ENCODE peak calls at places on chromosomes 11 and 22, in nine cellular contexts. J is HCT116; Y is naive thymus-derived CD4-positive, alpha-beta T cell; H is SJSA1; R is CD8-positive, alpha-beta memory T cell; X is mesendoderm; V is cardiac muscle cell; K is neuronal stem cell; F is PC-3. M is an unnamed sample.
A peak's percentile ranks its signal among the peaks of the same experiment; 100 is the strongest.

GRCh38 chr11:45212566-45213315 is 66.3 kb downstream of the PRDM11 start:
- DNase-seq in J (no peak), Y (no peak), H (no peak), R (no peak), X (peak; percentile 59), V (peak; percentile 15), K (no peak), F (no peak), M (no peak)

GRCh38 chr11:33773399-33774355 is 643 bp downstream of the FBXO3 start:
- DNase-seq in J (no peak), Y (peak; percentile 16), H (peak; percentile 45), R (peak; percentile 60), X (no peak), V (peak; percentile 39), K (no peak), F (no peak), M (no peak)

GRCh38 chr11:70547821-70548670 is 149.7 kb downstream of the CTTN start:
- DNase-seq in J (no peak), Y (no peak), H (no peak), R (no peak), X (no peak), V (no peak), K (no peak), F (no peak), M (no peak)

GRCh38 chr11:33624082-33624481 is 76.5 kb downstream of the C11orf91 start:
- DNase-seq in J (no peak), Y (no peak), H (no peak), R (no peak), X (no peak), V (peak; percentile 68), K (no peak), F (no peak), M (no peak)

GRCh38 chr11:34732831-34733230 is 111.9 kb downstream of the EHF start:
- DNase-seq in J (no peak), Y (no peak), H (no peak), R (no peak), X (no peak), V (no peak), K (no peak), F (no peak), M (no peak)

GRCh38 chr11:44467931-44468330 is 97.5 kb upstream of the CD82 start:
- DNase-seq in J (no peak), Y (no peak), H (no peak), R (no peak), X (peak; percentile 45), V (no peak), K (no peak), F (no peak), M (no peak)

GRCh38 chr22:40628354-40629042 is 8.0 kb downstream of the MRTFA start:
- DNase-seq in J (no peak), Y (no peak), H (no peak), R (no peak), X (no peak), V (no peak), K (no peak), F (peak; percentile 53), M (no peak)

GRCh38 chr11:27910186-27910941 is 197.6 kb downstream of the KIF18A start:
- DNase-seq in J (no peak), Y (no peak), H (peak; percentile 76), R (no peak), X (peak; percentile 78), V (no peak), K (no peak), F (peak; percentile 85), M (peak; percentile 77)

GRCh38 chr11:95149659-95150294 is 60.1 kb downstream of the ENDOD1 start:
- DNase-seq in J (peak; percentile 90), Y (no peak), H (peak; percentile 14), R (peak; percentile 16), X (peak; percentile 88), V (no peak), K (peak; percentile 79), F (peak; percentile 76), M (peak; percentile 73)

GRCh38 chr11:95592455-95592854 is 197.1 kb downstream of the FAM76B start:
- DNase-seq in J (no peak), Y (no peak), H (no peak), R (no peak), X (peak; percentile 50), V (peak; percentile 37), K (no peak), F (no peak), M (no peak)

GRCh38 chr11:35006389-35007128 is 90.1 kb downstream of the PDHX start:
- DNase-seq in J (no peak), Y (no peak), H (no peak), R (no peak), X (no peak), V (no peak), K (no peak), F (no peak), M (no peak)

GRCh38 chr11:18761741-18762140 is 29.9 kb downstream of the PTPN5 start:
- DNase-seq in J (no peak), Y (no peak), H (no peak), R (no peak), X (no peak), V (no peak), K (no peak), F (no peak), M (no peak)

GRCh38 chr22:43155789-43156188 is 4.4 kb downstream of the TSPO start:
- DNase-seq in J (no peak), Y (no peak), H (no peak), R (no peak), X (no peak), V (no peak), K (no peak), F (no peak), M (peak; percentile 69)

GRCh38 chr11:59669611-59670009 is 773 bp upstream of the PATL1 start:
- DNase-seq in J (no peak), Y (no peak), H (no peak), R (no peak), X (peak; percentile 63), V (no peak), K (no peak), F (peak; percentile 41), M (no peak)

GRCh38 chr11:82701847-82702520 is 31.7 kb downstream of the FAM181B start:
- DNase-seq in J (peak; percentile 24), Y (no peak), H (peak; percentile 5), R (no peak), X (peak; percentile 66), V (peak; percentile 64), K (peak; percentile 65), F (peak; percentile 81), M (no peak)

GRCh38 chr22:26617251-26618199 is at the start of gene CRYBB1:
- DNase-seq in J (no peak), Y (no peak), H (no peak), R (no peak), X (peak; percentile 86), V (no peak), K (peak; percentile 42), F (no peak), M (no peak)

GRCh38 chr22:26618487-26618886 is 660 bp upstream of the CRYBB1 start:
- DNase-seq in J (no peak), Y (no peak), H (no peak), R (no peak), X (no peak), V (no peak), K (no peak), F (no peak), M (no peak)

GRCh38 chr22:26621663-26622062 is at the start of gene CRYBA4:
- DNase-seq in J (no peak), Y (no peak), H (no peak), R (no peak), X (no peak), V (no peak), K (no peak), F (no peak), M (no peak)

GRCh38 chr22:26620197-26620596 is 1.6 kb upstream of the CRYBA4 start:
- DNase-seq in J (no peak), Y (no peak), H (no peak), R (no peak), X (no peak), V (no peak), K (no peak), F (no peak), M (no peak)

DNA sequence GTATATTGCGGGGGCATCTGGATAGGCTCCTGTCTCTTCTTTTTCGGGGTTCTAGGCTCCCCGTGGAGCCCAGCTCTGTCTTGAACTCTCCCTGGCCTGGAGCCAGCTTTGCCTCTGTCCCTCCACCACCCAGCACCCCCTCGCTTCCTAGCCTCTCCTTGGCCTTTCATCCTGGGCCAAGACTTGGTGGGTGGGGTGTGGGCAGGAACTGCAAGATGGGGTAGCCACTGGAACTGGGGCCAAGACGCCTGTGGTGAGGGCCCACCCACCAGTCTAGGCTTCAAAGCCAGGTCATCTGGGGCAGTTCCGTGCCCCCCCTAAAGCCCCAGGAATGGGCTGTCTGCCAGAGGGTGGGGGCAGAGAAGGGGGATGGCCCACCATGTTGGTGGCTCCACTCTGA is 1.7 kb upstream of the CRYBB1 start:
- DNase-seq in J (no peak), Y (no peak), H (no peak), R (no peak), X (no peak), V (no peak), K (no peak), F (no peak), M (no peak)
- H3K4me1 ChIP-seq in J (no peaks in the 10 kb centered on the region), Y (no peaks in the 10 kb centered on the region), H (no peaks in the 10 kb centered on the region), R (peaks cover 5% of the 10 kb centered on the region), X (peaks cover 22% of the 10 kb centered on the region), V (peaks cover 9% of the 10 kb centered on the region), K (peaks cover 28% of the 10 kb centered on the region), F (no peaks in the 10 kb centered on the region), M (no peaks in the 10 kb centered on the region)

GRCh38 chr22:46089426-46090041 is 60.8 kb upstream of the PPARA start:
- DNase-seq in J (no peak), Y (no peak), H (no peak), R (no peak), X (no peak), V (no peak), K (no peak), F (no peak), M (peak; percentile 57)
- H3K4me1 ChIP-seq in J (peaks cover 17% of the 10 kb centered on the region), Y (no peaks in the 10 kb centered on the region), H (peaks cover 65% of the 10 kb centered on the region), R (no peaks in the 10 kb centered on the region), X (no peaks in the 10 kb centered on the region), V (no peaks in the 10 kb centered on the region), K (no peaks in the 10 kb centered on the region), F (peaks cover 49% of the 10 kb centered on the region), M (peaks cover 45% of the 10 kb centered on the region)

DNA sequence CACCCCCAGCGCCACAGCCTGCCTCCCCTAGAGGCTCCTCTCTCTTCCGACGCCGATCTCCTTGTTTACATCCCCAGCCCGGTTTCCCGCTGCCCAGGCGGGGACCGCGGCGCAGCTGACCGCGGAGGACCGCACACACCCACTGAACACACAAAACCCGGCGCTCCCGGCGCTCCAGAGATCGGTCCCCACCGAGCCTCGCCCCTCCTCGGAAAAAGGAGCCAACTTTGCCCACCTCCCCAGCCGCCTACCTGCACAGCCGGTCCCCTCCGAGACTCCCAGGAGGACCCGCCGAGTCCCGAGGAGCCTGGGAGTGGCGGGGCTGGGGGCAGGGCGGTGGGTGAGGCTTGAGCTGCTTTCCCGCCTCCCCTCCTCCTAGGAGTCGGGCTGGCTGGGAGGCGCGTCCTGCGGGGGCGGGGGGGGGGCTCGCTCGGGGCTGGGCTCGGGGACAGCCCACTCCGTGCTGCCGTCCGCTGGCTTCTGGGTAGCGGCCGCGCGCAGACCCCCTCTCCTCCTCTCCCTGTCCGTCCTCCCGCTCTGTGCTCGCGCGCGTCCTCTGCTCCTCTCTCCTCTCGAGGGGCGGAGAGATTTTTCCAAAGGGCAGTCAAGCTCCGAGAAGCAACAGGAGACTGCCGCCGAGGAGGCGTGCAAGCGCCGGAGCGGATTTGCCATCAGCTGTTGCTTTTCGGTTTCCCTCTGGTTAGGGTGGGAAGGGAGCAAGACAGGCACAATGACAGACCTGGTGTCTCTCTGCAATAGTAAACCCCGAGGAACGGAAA is at the start of gene FXYD6:
- DNase-seq in J (no peak), Y (no peak), H (no peak), R (peak; percentile 8), X (peak; percentile 84), V (peak; percentile 92), K (peak; percentile 85), F (no peak), M (no peak)
- H3K4me1 ChIP-seq in J (no peaks in the 10 kb centered on the region), Y (peaks cover 29% of the 10 kb centered on the region), H (no peaks in the 10 kb centered on the region), R (peaks cover 32% of the 10 kb centered on the region), X (peaks cover 9% of the 10 kb centered on the region), V (peaks cover 15% of the 10 kb centered on the region), K (peaks cover 19% of the 10 kb centered on the region), F (no peaks in the 10 kb centered on the region), M (no peaks in the 10 kb centered on the region)

GRCh38 chr22:24156915-24157782 is 24.1 kb upstream of the SUSD2 start:
- DNase-seq in J (peak; percentile 67), Y (peak; percentile 75), H (peak; percentile 88), R (peak; percentile 87), X (peak; percentile 97), V (peak; percentile 90), K (peak; percentile 77), F (peak; percentile 74), M (peak; percentile 88)
- H3K4me1 ChIP-seq in J (peaks cover 18% of the 10 kb centered on the region), Y (peaks cover 55% of the 10 kb centered on the region), H (peaks cover 52% of the 10 kb centered on the region), R (peaks cover 72% of the 10 kb centered on the region), X (peaks cover 8% of the 10 kb centered on the region), V (peaks cover 34% of the 10 kb centered on the region), K (peaks cover 13% of the 10 kb centered on the region), F (peaks cover 6% of the 10 kb centered on the region), M (no peaks in the 10 kb centered on the region)